ENCODE peak calls at places on chromosomes 16 and 17, in nine cellular contexts. One of them, this sample, is unnamed.

GRCh38 chr16:61581417-61582046 is 454.7 kb downstream of the CDH8 start:
- DNase-seq in MM.1S: no peak
- DNase-seq in HCT116: no peak
- DNase-seq in hepatocyte: no peak
- DNase-seq in mammary epithelial cell: no peak
- DNase-seq in PC-9: no peak
- DNase-seq in PC-3: no peak
- DNase-seq in fibroblast of lung: no peak
- DNase-seq in K562: no peak
- DNase-seq in this sample: no peak

GRCh38 chr17:77952368-77952767 is 6.1 kb upstream of the TNRC6C start:
- DNase-seq in MM.1S: no peak
- DNase-seq in HCT116: no peak
- DNase-seq in hepatocyte: no peak
- DNase-seq in mammary epithelial cell: no peak
- DNase-seq in PC-9: no peak
- DNase-seq in PC-3: no peak
- DNase-seq in fibroblast of lung: no peak
- DNase-seq in K562: no peak
- DNase-seq in this sample: no peak

GRCh38 chr17:30928584-30928983 is 6.8 kb downstream of the ADAP2 start:
- DNase-seq in MM.1S: no peak
- DNase-seq in HCT116: no peak
- DNase-seq in hepatocyte: no peak
- DNase-seq in mammary epithelial cell: no peak
- DNase-seq in PC-9: no peak
- DNase-seq in PC-3: no peak
- DNase-seq in fibroblast of lung: no peak
- DNase-seq in K562: no peak
- DNase-seq in this sample: no peak

GRCh38 chr17:72599891-72600290 is 479.1 kb downstream of the SOX9 start:
- DNase-seq in MM.1S: no peak
- DNase-seq in HCT116: no peak
- DNase-seq in hepatocyte: no peak
- DNase-seq in mammary epithelial cell: no peak
- DNase-seq in PC-9: no peak
- DNase-seq in PC-3: no peak
- DNase-seq in fibroblast of lung: no peak
- DNase-seq in K562: no peak
- DNase-seq in this sample: no peak

GRCh38 chr16:78137782-78138616 is 38.5 kb downstream of the WWOX start:
- DNase-seq in MM.1S: no peak
- DNase-seq in HCT116: no peak
- DNase-seq in hepatocyte: no peak
- DNase-seq in mammary epithelial cell: no peak
- DNase-seq in PC-9: no peak
- DNase-seq in PC-3: no peak
- DNase-seq in fibroblast of lung: no peak
- DNase-seq in K562: no peak
- DNase-seq in this sample: no peak

GRCh38 chr17:69802045-69802740 is 272.8 kb upstream of the KCNJ16 start:
- DNase-seq in MM.1S: no peak
- DNase-seq in HCT116: no peak
- DNase-seq in hepatocyte: no peak
- DNase-seq in mammary epithelial cell: no peak
- DNase-seq in PC-9: no peak
- DNase-seq in PC-3: no peak
- DNase-seq in fibroblast of lung: no peak
- DNase-seq in K562: no peak
- DNase-seq in this sample: no peak

GRCh38 chr16:1771864-1772361 is 570 bp upstream of the NME3 start:
- DNase-seq in MM.1S: no peak
- DNase-seq in HCT116: no peak
- DNase-seq in hepatocyte: no peak
- DNase-seq in mammary epithelial cell: no peak
- DNase-seq in PC-9: peak; percentile 32
- DNase-seq in PC-3: no peak
- DNase-seq in fibroblast of lung: no peak
- DNase-seq in K562: no peak
- DNase-seq in this sample: peak; percentile 63

GRCh38 chr17:67602974-67603373 is 114.8 kb upstream of the NOL11 start:
- DNase-seq in MM.1S: peak; percentile 15
- DNase-seq in HCT116: peak; percentile 56
- DNase-seq in hepatocyte: peak; percentile 56
- DNase-seq in mammary epithelial cell: peak; percentile 20
- DNase-seq in PC-9: peak; percentile 41
- DNase-seq in PC-3: peak; percentile 75
- DNase-seq in fibroblast of lung: peak; percentile 41
- DNase-seq in K562: peak; percentile 38
- DNase-seq in this sample: peak; percentile 87

GRCh38 chr16:57607676-57608461 is 20.6 kb upstream of the ADGRG1 start:
- DNase-seq in MM.1S: no peak
- DNase-seq in HCT116: no peak
- DNase-seq in hepatocyte: no peak
- DNase-seq in mammary epithelial cell: no peak
- DNase-seq in PC-9: no peak
- DNase-seq in PC-3: no peak
- DNase-seq in fibroblast of lung: no peak
- DNase-seq in K562: no peak
- DNase-seq in this sample: no peak
- H3K4me1 ChIP-seq in MM.1S: peaks cover 50% of the 10 kb centered on the region
- H3K4me1 ChIP-seq in HCT116: no peaks in the 10 kb centered on the region
- H3K4me1 ChIP-seq in hepatocyte: peaks cover 14% of the 10 kb centered on the region
- H3K4me1 ChIP-seq in mammary epithelial cell: no peaks in the 10 kb centered on the region
- H3K4me1 ChIP-seq in PC-9: peaks cover 30% of the 10 kb centered on the region
- H3K4me1 ChIP-seq in PC-3: peaks cover 16% of the 10 kb centered on the region
- H3K4me1 ChIP-seq in fibroblast of lung: peaks cover 9% of the 10 kb centered on the region
- H3K4me1 ChIP-seq in K562: peaks cover 18% of the 10 kb centered on the region
- H3K4me1 ChIP-seq in this sample: no peaks in the 10 kb centered on the region

DNA sequence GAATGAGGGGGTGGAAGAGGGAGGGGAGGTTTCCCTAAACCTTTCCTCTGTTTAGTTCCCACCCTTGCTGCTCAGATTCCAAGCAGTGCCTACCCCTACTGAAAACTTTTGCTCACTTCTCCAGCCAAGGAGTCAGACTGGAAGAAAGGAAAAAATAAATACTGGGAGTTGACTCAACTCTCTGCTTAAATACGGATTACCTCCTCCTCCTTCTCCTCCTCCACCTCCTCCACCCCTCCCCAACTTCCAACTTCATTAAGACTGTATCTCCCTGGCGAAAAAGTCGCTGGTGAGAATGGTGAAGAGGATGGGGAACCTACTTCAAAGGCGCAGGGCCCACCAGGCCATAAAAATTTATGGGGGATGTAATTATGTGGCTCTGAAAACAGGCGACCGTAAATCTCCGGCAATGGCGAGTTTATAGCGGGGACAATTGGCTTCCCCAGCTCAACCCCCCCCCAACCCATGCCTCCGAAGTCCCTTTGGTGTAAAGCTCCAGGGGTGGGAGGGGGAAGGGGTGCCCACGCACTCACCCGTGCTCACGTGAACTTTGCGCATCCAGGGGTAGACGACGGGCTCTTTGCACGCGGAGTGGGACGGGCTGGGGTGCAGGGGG is 712 bp downstream of the HOXB4 start:
- DNase-seq in MM.1S: no peak
- DNase-seq in HCT116: no peak
- DNase-seq in hepatocyte: no peak
- DNase-seq in mammary epithelial cell: peak; percentile 54
- DNase-seq in PC-9: no peak
- DNase-seq in PC-3: peak; percentile 42
- DNase-seq in fibroblast of lung: no peak
- DNase-seq in K562: peak; percentile 69
- DNase-seq in this sample: no peak
- TF ChIP-seq EZH2 in MM.1S: no peak
- TF ChIP-seq EZH2 in HCT116: no peak
- TF ChIP-seq EZH2 in hepatocyte: peak; percentile 45
- TF ChIP-seq EZH2 in mammary epithelial cell: no peak
- TF ChIP-seq EZH2 in PC-9: no peak
- TF ChIP-seq EZH2 in PC-3: no peak
- TF ChIP-seq EZH2 in fibroblast of lung: no peak
- TF ChIP-seq EZH2 in K562: no peak
- TF ChIP-seq EZH2 in this sample: peak; percentile 97

GRCh38 chr17:28899212-28899815 is 1.8 kb upstream of the FLOT2 start:
- DNase-seq in MM.1S: no peak
- DNase-seq in HCT116: no peak
- DNase-seq in hepatocyte: no peak
- DNase-seq in mammary epithelial cell: no peak
- DNase-seq in PC-9: no peak
- DNase-seq in PC-3: no peak
- DNase-seq in fibroblast of lung: no peak
- DNase-seq in K562: peak; percentile 42
- DNase-seq in this sample: no peak

GRCh38 chr17:28897769-28898259 is 281 bp upstream of the FLOT2 start:
- DNase-seq in MM.1S: no peak
- DNase-seq in HCT116: no peak
- DNase-seq in hepatocyte: no peak
- DNase-seq in mammary epithelial cell: no peak
- DNase-seq in PC-9: no peak
- DNase-seq in PC-3: no peak
- DNase-seq in fibroblast of lung: no peak
- DNase-seq in K562: no peak
- DNase-seq in this sample: no peak

GRCh38 chr17:28896491-28896883 is 1.0 kb downstream of the FLOT2 start:
- DNase-seq in MM.1S: no peak
- DNase-seq in HCT116: no peak
- DNase-seq in hepatocyte: no peak
- DNase-seq in mammary epithelial cell: no peak
- DNase-seq in PC-9: no peak
- DNase-seq in PC-3: no peak
- DNase-seq in fibroblast of lung: peak; percentile 3
- DNase-seq in K562: no peak
- DNase-seq in this sample: no peak

GRCh38 chr17:28896884-28897768 is at the start of gene FLOT2:
- DNase-seq in MM.1S: peak; percentile 59
- DNase-seq in HCT116: no peak
- DNase-seq in hepatocyte: peak; percentile 85
- DNase-seq in mammary epithelial cell: peak; percentile 93
- DNase-seq in PC-9: peak; percentile 58
- DNase-seq in PC-3: peak; percentile 21
- DNase-seq in fibroblast of lung: peak; percentile 31
- DNase-seq in K562: peak; percentile 84
- DNase-seq in this sample: peak; percentile 88

DNA sequence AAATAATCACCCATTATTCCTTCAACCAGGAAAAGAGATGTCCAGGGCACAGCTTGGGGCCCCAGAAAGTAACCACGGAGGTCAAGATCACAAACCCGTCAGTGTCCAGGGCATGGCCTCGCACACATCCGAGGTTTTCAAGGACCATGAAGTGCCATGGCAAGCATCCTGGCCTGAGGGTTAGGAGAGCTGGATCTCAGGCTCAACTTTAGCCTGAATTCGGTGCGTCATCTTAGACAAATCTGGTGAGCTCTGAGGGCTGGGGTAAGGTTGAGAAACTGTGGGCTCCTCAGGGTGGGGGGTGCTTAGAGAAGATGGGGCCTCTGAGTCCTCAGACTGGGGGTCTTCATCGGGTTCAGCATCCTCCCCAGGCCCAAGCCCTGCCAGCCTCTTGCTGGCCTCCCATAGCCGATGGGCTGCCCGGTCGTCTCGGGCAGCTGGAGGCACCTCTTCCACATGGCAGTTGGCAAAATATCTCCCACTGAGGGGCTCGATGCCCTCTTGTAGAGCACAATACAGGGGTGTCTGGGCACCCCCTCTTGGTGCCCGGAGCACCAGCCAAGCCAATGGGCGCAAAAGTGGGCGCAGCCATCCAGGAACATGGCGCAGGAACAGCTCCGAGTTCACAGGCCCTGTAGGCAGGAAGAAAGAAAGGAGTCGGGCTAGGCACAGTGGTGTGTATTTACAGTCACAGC is 875 bp upstream of the FLOT2 start:
- DNase-seq in MM.1S: no peak
- DNase-seq in HCT116: no peak
- DNase-seq in hepatocyte: no peak
- DNase-seq in mammary epithelial cell: no peak
- DNase-seq in PC-9: no peak
- DNase-seq in PC-3: no peak
- DNase-seq in fibroblast of lung: no peak
- DNase-seq in K562: no peak
- DNase-seq in this sample: no peak
- H3K4me1 ChIP-seq in MM.1S: peaks cover 50% of the 10 kb centered on the region
- H3K4me1 ChIP-seq in HCT116: peaks cover 40% of the 10 kb centered on the region
- H3K4me1 ChIP-seq in hepatocyte: peaks cover 15% of the 10 kb centered on the region
- H3K4me1 ChIP-seq in mammary epithelial cell: peaks cover 28% of the 10 kb centered on the region
- H3K4me1 ChIP-seq in PC-9: peaks cover 28% of the 10 kb centered on the region
- H3K4me1 ChIP-seq in PC-3: peaks cover 14% of the 10 kb centered on the region
- H3K4me1 ChIP-seq in fibroblast of lung: peaks cover 16% of the 10 kb centered on the region
- H3K4me1 ChIP-seq in K562: peaks cover 55% of the 10 kb centered on the region
- H3K4me1 ChIP-seq in this sample: peaks cover 27% of the 10 kb centered on the region

GRCh38 chr17:64178011-64178825 is 48.3 kb upstream of the ERN1 start:
- DNase-seq in MM.1S: no peak
- DNase-seq in HCT116: no peak
- DNase-seq in hepatocyte: peak; percentile 41
- DNase-seq in mammary epithelial cell: peak; percentile 17
- DNase-seq in PC-9: no peak
- DNase-seq in PC-3: no peak
- DNase-seq in fibroblast of lung: peak; percentile 30
- DNase-seq in K562: no peak
- DNase-seq in this sample: no peak

GRCh38 chr17:64176556-64176955 is 46.6 kb upstream of the ERN1 start:
- DNase-seq in MM.1S: no peak
- DNase-seq in HCT116: no peak
- DNase-seq in hepatocyte: no peak
- DNase-seq in mammary epithelial cell: no peak
- DNase-seq in PC-9: no peak
- DNase-seq in PC-3: no peak
- DNase-seq in fibroblast of lung: no peak
- DNase-seq in K562: no peak
- DNase-seq in this sample: no peak

GRCh38 chr17:64174686-64175456 is 44.9 kb upstream of the ERN1 start:
- DNase-seq in MM.1S: no peak
- DNase-seq in HCT116: no peak
- DNase-seq in hepatocyte: no peak
- DNase-seq in mammary epithelial cell: peak; percentile 49
- DNase-seq in PC-9: no peak
- DNase-seq in PC-3: no peak
- DNase-seq in fibroblast of lung: peak; percentile 30
- DNase-seq in K562: no peak
- DNase-seq in this sample: no peak

GRCh38 chr17:64180089-64180488 is 50.1 kb upstream of the ERN1 start:
- DNase-seq in MM.1S: no peak
- DNase-seq in HCT116: no peak
- DNase-seq in hepatocyte: no peak
- DNase-seq in mammary epithelial cell: no peak
- DNase-seq in PC-9: no peak
- DNase-seq in PC-3: no peak
- DNase-seq in fibroblast of lung: no peak
- DNase-seq in K562: no peak
- DNase-seq in this sample: no peak

DNA sequence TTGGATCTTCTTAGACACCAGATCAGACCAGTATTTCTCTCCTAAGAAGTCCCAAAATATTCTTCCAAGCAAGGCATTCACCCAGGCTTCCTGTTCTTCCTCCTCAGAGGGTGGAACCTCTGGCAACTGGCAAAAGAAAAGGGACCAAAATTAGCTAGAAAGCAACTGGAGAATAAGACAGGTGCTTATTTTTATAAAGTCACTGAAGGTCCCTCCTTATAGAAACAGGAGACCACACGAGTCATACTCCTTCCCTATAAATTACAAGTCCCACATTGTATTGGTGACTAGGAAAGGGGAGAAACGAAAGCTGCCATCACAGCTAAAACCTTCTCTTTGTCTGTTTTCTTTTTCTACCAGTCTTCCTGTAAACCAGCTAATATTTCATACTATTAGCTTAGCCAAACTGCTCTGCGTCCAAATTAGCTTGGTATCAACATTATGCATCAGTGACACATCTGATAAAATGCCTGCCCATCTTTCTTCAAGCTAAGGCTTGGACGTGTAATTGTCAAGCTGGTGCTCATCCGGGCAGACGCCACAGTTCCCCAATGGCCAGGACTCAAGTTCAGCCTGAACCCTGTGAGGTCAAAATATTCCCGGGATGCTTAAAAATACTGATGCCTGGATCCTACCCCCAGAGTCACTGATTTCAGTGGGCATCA is 47.5 kb upstream of the ERN1 start:
- DNase-seq in MM.1S: no peak
- DNase-seq in HCT116: no peak
- DNase-seq in hepatocyte: no peak
- DNase-seq in mammary epithelial cell: no peak
- DNase-seq in PC-9: no peak
- DNase-seq in PC-3: no peak
- DNase-seq in fibroblast of lung: no peak
- DNase-seq in K562: no peak
- DNase-seq in this sample: no peak
- TF ChIP-seq EZH2 in MM.1S: no peak
- TF ChIP-seq EZH2 in HCT116: no peak
- TF ChIP-seq EZH2 in hepatocyte: no peak
- TF ChIP-seq EZH2 in mammary epithelial cell: no peak
- TF ChIP-seq EZH2 in PC-9: no peak
- TF ChIP-seq EZH2 in PC-3: no peak
- TF ChIP-seq EZH2 in fibroblast of lung: no peak
- TF ChIP-seq EZH2 in K562: no peak
- TF ChIP-seq EZH2 in this sample: no peak

This sample was measured in GM23338.